ENCODE peak calls at places on chromosome 22, in ten cellular contexts. E is gastrocnemius medialis, Q is HCT116, D is sigmoid colon, I is suprapubic skin, S is transverse colon, P is A549, O is stomach, M is IMR-90, F is heart left ventricle. G is an unnamed sample.

GRCh38 chr22:48370508-48371325 is 1457.0 kb downstream of the BRD1 start:
- DNase-seq in F (no peak), M (no peak), O (no peak), Q (no peak), D (peak; percentile 28), E (no peak), S (no peak), P (peak; percentile 78), I (no peak), G (no peak)

GRCh38 chr22:48602805-48603518 is 1224.7 kb downstream of the BRD1 start:
- DNase-seq in M (no peak), F (no peak), I (no peak), S (no peak), Q (no peak), E (no peak), D (no peak), O (no peak), P (no peak), G (no peak)

GRCh38 chr22:46775789-46776485 is 13.5 kb downstream of the TBC1D22A start:
- DNase-seq in E (no peak), S (no peak), Q (no peak), O (no peak), F (no peak), M (no peak), P (no peak), I (peak; percentile 52), D (no peak), G (no peak)

GRCh38 chr22:27317156-27317555 is 484.4 kb downstream of the MN1 start:
- DNase-seq in Q (no peak), P (peak; percentile 14), I (no peak), E (no peak), S (peak; percentile 25), D (no peak), M (no peak), F (no peak), O (no peak), G (no peak)

GRCh38 chr22:35944458-35944857 is 84.2 kb downstream of the RBFOX2 start:
- DNase-seq in Q (no peak), F (no peak), I (no peak), D (no peak), M (no peak), O (no peak), E (no peak), P (no peak), S (no peak), G (no peak)

GRCh38 chr22:43004362-43005035 is 10.4 kb downstream of the PACSIN2 start:
- DNase-seq in E (no peak), S (peak; percentile 64), D (no peak), Q (no peak), I (no peak), O (no peak), M (no peak), P (peak; percentile 35), F (no peak), G (no peak)

GRCh38 chr22:22974795-22975580 is 87.4 kb downstream of the IGLL5 start:
- DNase-seq in E (no peak), I (no peak), F (no peak), O (no peak), Q (no peak), M (no peak), P (no peak), S (no peak), D (no peak), G (no peak)

GRCh38 chr22:17931400-17931825 is 92.9 kb downstream of the MICAL3 start:
- DNase-seq in Q (no peak), P (no peak), F (peak; percentile 91), I (no peak), S (peak; percentile 50), D (no peak), M (no peak), E (peak; percentile 79), O (peak; percentile 53), G (no peak)

GRCh38 chr22:35604671-35605457 is 12.3 kb downstream of the MB start:
- DNase-seq in O (no peak), Q (no peak), M (no peak), D (no peak), S (no peak), I (no peak), F (peak; percentile 36), E (no peak), P (no peak), G (no peak)

GRCh38 chr22:23751441-23751996 is 607 bp upstream of the ZNF70 start:
- DNase-seq in F (no peak), S (peak; percentile 50), Q (no peak), P (peak; percentile 58), D (peak; percentile 77), I (no peak), E (no peak), M (no peak), O (no peak), G (no peak)

GRCh38 chr22:42697542-42698013 is 23.1 kb downstream of the A4GALT start:
- DNase-seq in F (peak; percentile 97), Q (peak; percentile 49), P (peak; percentile 79), I (peak; percentile 84), D (peak; percentile 97), S (peak; percentile 72), O (peak; percentile 66), E (peak; percentile 90), M (peak; percentile 73), G (no peak)

GRCh38 chr22:19959043-19959586 is 17.5 kb upstream of the TXNRD2 start:
- DNase-seq in D (peak; percentile 88), P (no peak), Q (peak; percentile 65), F (peak; percentile 80), S (peak; percentile 78), E (no peak), O (peak; percentile 81), I (peak; percentile 87), M (peak; percentile 39), G (peak; percentile 87)

GRCh38 chr22:19959587-19960490 is 18.2 kb upstream of the TXNRD2 start:
- DNase-seq in I (no peak), M (no peak), D (peak; percentile 65), S (no peak), E (no peak), P (no peak), O (no peak), F (peak; percentile 20), Q (no peak), G (no peak)

GRCh38 chr22:19958083-19959042 is 16.7 kb upstream of the TXNRD2 start:
- DNase-seq in M (peak; percentile 73), O (no peak), S (no peak), I (peak; percentile 58), E (no peak), Q (no peak), P (no peak), D (peak; percentile 75), F (no peak), G (no peak)

GRCh38 chr22:19955241-19956128 is 13.9 kb upstream of the TXNRD2 start:
- DNase-seq in I (peak; percentile 57), O (no peak), S (no peak), M (no peak), Q (no peak), P (no peak), F (peak; percentile 27), E (no peak), D (peak; percentile 61), G (no peak)

DNA sequence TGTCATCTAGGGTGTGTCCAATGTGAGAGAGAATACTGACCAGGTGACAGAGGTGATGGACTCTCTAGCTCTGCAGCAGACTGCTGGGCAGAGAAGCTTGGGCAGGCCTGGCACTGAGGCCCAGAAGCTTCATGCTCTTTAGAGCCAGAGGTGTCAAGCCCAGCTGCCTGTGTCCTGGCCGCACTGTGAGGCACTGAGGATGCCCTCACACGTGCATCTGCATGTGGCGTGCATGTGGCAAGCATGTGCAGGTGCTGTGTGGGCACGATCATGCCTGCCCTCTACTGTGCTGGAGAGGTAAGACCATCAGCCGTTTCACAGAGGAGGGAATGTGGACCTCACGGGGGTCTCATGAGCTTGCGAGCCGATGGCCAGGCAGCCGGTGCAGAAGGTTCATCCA is 15.8 kb upstream of the TXNRD2 start:
- DNase-seq in E (no peak), M (no peak), I (peak; percentile 65), F (no peak), S (no peak), Q (no peak), O (no peak), P (no peak), D (peak; percentile 66), G (no peak)
- TF ChIP-seq CTCF in E (no peak), M (no peak), I (no peak), F (no peak), S (no peak), Q (no peak), O (no peak), P (no peak), D (no peak), G (no peak)

GRCh38 chr22:20890975-20891374 is 26.2 kb upstream of the CRKL start:
- DNase-seq in E (no peak), Q (no peak), D (no peak), P (no peak), S (no peak), I (no peak), M (no peak), O (no peak), F (no peak), G (no peak)
- TF ChIP-seq POLR2A in E (no peak), Q (no peak), D (no peak), P (no peak), S (no peak), I (no peak), M (no peak), O (no peak), F (no peak), G (no peak)

GRCh38 chr22:41021655-41022454 is 70.5 kb upstream of the EP300 start:
- DNase-seq in M (peak; percentile 16), O (peak; percentile 69), S (peak; percentile 81), Q (peak; percentile 41), F (peak; percentile 75), D (peak; percentile 88), I (peak; percentile 89), P (peak; percentile 64), E (peak; percentile 49), G (peak; percentile 71)
- TF ChIP-seq CTCF in M (no peak), O (no peak), S (no peak), Q (peak; percentile 10), F (peak; percentile 42), D (no peak), I (no peak), P (peak; percentile 20), E (no peak), G (no peak)

GRCh38 chr22:37570661-37570976 is 9.3 kb downstream of the LGALS2 start:
- DNase-seq in D (no peak), F (no peak), O (no peak), P (no peak), E (no peak), Q (no peak), I (no peak), S (no peak), M (no peak), G (no peak)

GRCh38 chr22:37571992-37572373 is 7.9 kb downstream of the LGALS2 start:
- DNase-seq in M (no peak), I (no peak), E (no peak), Q (no peak), P (no peak), F (no peak), O (no peak), S (no peak), D (no peak), G (no peak)

GRCh38 chr22:37569921-37570660 is 9.8 kb downstream of the LGALS2 start:
- DNase-seq in E (no peak), P (no peak), F (no peak), I (no peak), S (peak; percentile 68), M (no peak), Q (no peak), D (no peak), O (peak; percentile 96), G (no peak)

GRCh38 chr22:37569009-37569920 is 9.0 kb downstream of the CDC42EP1 start:
- DNase-seq in E (no peak), S (peak; percentile 86), Q (no peak), M (no peak), D (no peak), P (no peak), O (peak; percentile 93), I (no peak), F (no peak), G (no peak)

GRCh38 chr22:37571258-37571991 is 8.5 kb downstream of the LGALS2 start:
- DNase-seq in O (no peak), E (no peak), I (no peak), P (peak; percentile 57), S (no peak), D (no peak), F (no peak), Q (peak; percentile 63), M (peak; percentile 26), G (no peak)
- TF ChIP-seq POLR2A in O (no peak), E (no peak), I (no peak), P (no peak), S (no peak), D (no peak), F (no peak), Q (no peak), M (no peak), G (no peak)